ENCODE peak calls at places on chromosomes 16 and 17, in six cellular contexts. One of them, this sample, is unnamed.

GRCh38 chr17:42456223-42457106 is 2.2 kb upstream of the ATP6V0A1 start:
- DNase-seq in WTC11: no peak
- DNase-seq in GM12878: peak; percentile 57
- DNase-seq in K562: peak; percentile 62
- DNase-seq in HCT116: no peak
- DNase-seq in HepG2: no peak
- DNase-seq in this sample: no peak

GRCh38 chr16:4455951-4456350 is 18.5 kb downstream of the NMRAL1 start:
- DNase-seq in WTC11: no peak
- DNase-seq in GM12878: no peak
- DNase-seq in K562: no peak
- DNase-seq in HCT116: no peak
- DNase-seq in HepG2: no peak
- DNase-seq in this sample: no peak

GRCh38 chr16:84314814-84315213 is 20.1 kb downstream of the WFDC1 start:
- DNase-seq in WTC11: no peak
- DNase-seq in GM12878: no peak
- DNase-seq in K562: no peak
- DNase-seq in HCT116: no peak
- DNase-seq in HepG2: no peak
- DNase-seq in this sample: no peak

GRCh38 chr17:82116246-82116645 is 18.2 kb upstream of the FASN start:
- DNase-seq in WTC11: no peak
- DNase-seq in GM12878: no peak
- DNase-seq in K562: peak; percentile 46
- DNase-seq in HCT116: no peak
- DNase-seq in HepG2: no peak
- DNase-seq in this sample: no peak

GRCh38 chr17:61635913-61636432 is 45.0 kb upstream of the NACA2 start:
- DNase-seq in WTC11: peak; percentile 49
- DNase-seq in GM12878: peak; percentile 35
- DNase-seq in K562: peak; percentile 15
- DNase-seq in HCT116: peak; percentile 65
- DNase-seq in HepG2: peak; percentile 62
- DNase-seq in this sample: peak; percentile 39

GRCh38 chr17:32323784-32324590 is 18.0 kb downstream of the C17orf75 start:
- DNase-seq in WTC11: no peak
- DNase-seq in GM12878: no peak
- DNase-seq in K562: no peak
- DNase-seq in HCT116: no peak
- DNase-seq in HepG2: no peak
- DNase-seq in this sample: no peak

GRCh38 chr17:57947369-57947768 is 7.8 kb downstream of the CUEDC1 start:
- DNase-seq in WTC11: no peak
- DNase-seq in GM12878: no peak
- DNase-seq in K562: no peak
- DNase-seq in HCT116: no peak
- DNase-seq in HepG2: no peak
- DNase-seq in this sample: no peak

GRCh38 chr17:68460715-68461114 is 3.4 kb upstream of the WIPI1 start:
- DNase-seq in WTC11: no peak
- DNase-seq in GM12878: no peak
- DNase-seq in K562: no peak
- DNase-seq in HCT116: no peak
- DNase-seq in HepG2: no peak
- DNase-seq in this sample: no peak

GRCh38 chr16:12801511-12802042 is 2.1 kb downstream of the CPPED1 start:
- DNase-seq in WTC11: no peak
- DNase-seq in GM12878: peak; percentile 73
- DNase-seq in K562: no peak
- DNase-seq in HCT116: no peak
- DNase-seq in HepG2: peak; percentile 68
- DNase-seq in this sample: no peak

GRCh38 chr16:57574646-57575467 is 32.4 kb downstream of the ADGRG5 start:
- DNase-seq in WTC11: no peak
- DNase-seq in GM12878: no peak
- DNase-seq in K562: no peak
- DNase-seq in HCT116: no peak
- DNase-seq in HepG2: no peak
- DNase-seq in this sample: no peak

GRCh38 chr17:33381201-33381600 is 88.1 kb upstream of the ASIC2 start:
- DNase-seq in WTC11: peak; percentile 33
- DNase-seq in GM12878: no peak
- DNase-seq in K562: no peak
- DNase-seq in HCT116: no peak
- DNase-seq in HepG2: no peak
- DNase-seq in this sample: no peak

GRCh38 chr17:13038931-13039665 is 21.3 kb upstream of the ELAC2 start:
- DNase-seq in WTC11: no peak
- DNase-seq in GM12878: no peak
- DNase-seq in K562: no peak
- DNase-seq in HCT116: no peak
- DNase-seq in HepG2: no peak
- DNase-seq in this sample: no peak

GRCh38 chr16:74603848-74604247 is 3.1 kb downstream of the GLG1 start:
- DNase-seq in WTC11: no peak
- DNase-seq in GM12878: no peak
- DNase-seq in K562: no peak
- DNase-seq in HCT116: no peak
- DNase-seq in HepG2: peak; percentile 33
- DNase-seq in this sample: no peak

GRCh38 chr16:58155839-58156238 is 26.7 kb upstream of the CFAP20 start:
- DNase-seq in WTC11: no peak
- DNase-seq in GM12878: no peak
- DNase-seq in K562: no peak
- DNase-seq in HCT116: no peak
- DNase-seq in HepG2: no peak
- DNase-seq in this sample: no peak

GRCh38 chr17:79362086-79362995 is 248.5 kb downstream of the RBFOX3 start:
- DNase-seq in WTC11: no peak
- DNase-seq in GM12878: no peak
- DNase-seq in K562: no peak
- DNase-seq in HCT116: no peak
- DNase-seq in HepG2: no peak
- DNase-seq in this sample: no peak

GRCh38 chr16:15575293-15576049 is 67.5 kb downstream of the MARF1 start:
- DNase-seq in WTC11: no peak
- DNase-seq in GM12878: no peak
- DNase-seq in K562: peak; percentile 64
- DNase-seq in HCT116: no peak
- DNase-seq in HepG2: peak; percentile 90
- DNase-seq in this sample: no peak

GRCh38 chr16:83717814-83718213 is 90.0 kb upstream of the HSBP1 start:
- DNase-seq in WTC11: no peak
- DNase-seq in GM12878: no peak
- DNase-seq in K562: no peak
- DNase-seq in HCT116: no peak
- DNase-seq in HepG2: no peak
- DNase-seq in this sample: no peak

GRCh38 chr16:11309895-11310633 is 28.9 kb upstream of the PRM1 start:
- DNase-seq in WTC11: no peak
- DNase-seq in GM12878: peak; percentile 77
- DNase-seq in K562: no peak
- DNase-seq in HCT116: no peak
- DNase-seq in HepG2: peak; percentile 86
- DNase-seq in this sample: no peak

GRCh38 chr16:11307639-11308492 is 26.7 kb upstream of the PRM1 start:
- DNase-seq in WTC11: no peak
- DNase-seq in GM12878: no peak
- DNase-seq in K562: no peak
- DNase-seq in HCT116: no peak
- DNase-seq in HepG2: no peak
- DNase-seq in this sample: no peak

GRCh38 chr16:11306381-11306780 is 25.3 kb upstream of the PRM1 start:
- DNase-seq in WTC11: no peak
- DNase-seq in GM12878: no peak
- DNase-seq in K562: no peak
- DNase-seq in HCT116: no peak
- DNase-seq in HepG2: no peak
- DNase-seq in this sample: no peak

GRCh38 chr16:11308493-11309283 is 27.6 kb upstream of the PRM1 start:
- DNase-seq in WTC11: peak; percentile 41
- DNase-seq in GM12878: peak; percentile 81
- DNase-seq in K562: peak; percentile 41
- DNase-seq in HCT116: no peak
- DNase-seq in HepG2: peak; percentile 87
- DNase-seq in this sample: no peak

GRCh38 chr16:11306997-11307638 is 26.0 kb upstream of the PRM1 start:
- DNase-seq in WTC11: no peak
- DNase-seq in GM12878: no peak
- DNase-seq in K562: no peak
- DNase-seq in HCT116: no peak
- DNase-seq in HepG2: peak; percentile 98
- DNase-seq in this sample: no peak
- TF ChIP-seq SP1 in WTC11: no peak
- TF ChIP-seq SP1 in GM12878: no peak
- TF ChIP-seq SP1 in K562: no peak
- TF ChIP-seq SP1 in HCT116: no peak
- TF ChIP-seq SP1 in HepG2: no peak
- TF ChIP-seq SP1 in this sample: no peak

DNA sequence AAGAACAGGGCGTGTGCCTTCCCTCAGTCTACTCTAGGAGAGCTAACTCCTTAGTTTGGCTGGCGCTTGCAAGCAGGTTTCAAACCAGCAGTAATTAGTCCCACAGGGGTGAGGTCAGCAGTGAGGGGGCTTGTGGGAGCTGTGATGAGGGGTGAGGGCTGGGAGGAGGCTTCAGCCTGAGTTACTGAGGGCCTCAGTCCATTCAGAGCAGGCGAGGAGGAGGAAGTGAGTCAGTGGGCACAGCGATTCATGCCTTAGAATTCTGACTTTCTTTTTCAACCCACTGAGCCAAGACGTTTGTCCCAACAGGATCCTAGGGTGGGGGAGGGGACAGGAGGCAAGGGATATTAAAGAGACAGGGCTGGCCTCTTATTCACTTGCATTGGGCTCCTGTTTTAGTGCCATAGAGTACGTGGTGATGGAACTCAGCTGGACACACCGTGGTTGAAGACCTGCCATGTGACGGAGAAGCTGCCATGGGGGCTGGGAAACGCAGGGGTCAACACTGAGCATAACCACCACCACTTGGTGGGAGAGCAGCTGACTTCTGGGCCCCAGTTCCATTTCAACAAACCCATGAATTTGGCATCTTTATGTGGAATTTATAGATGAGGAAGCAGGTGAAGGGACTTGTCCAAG is 8.3 kb upstream of the ITGA3 start:
- DNase-seq in WTC11: no peak
- DNase-seq in GM12878: no peak
- DNase-seq in K562: no peak
- DNase-seq in HCT116: no peak
- DNase-seq in HepG2: no peak
- DNase-seq in this sample: no peak
- TF ChIP-seq SP1 in WTC11: no peak
- TF ChIP-seq SP1 in GM12878: no peak
- TF ChIP-seq SP1 in K562: no peak
- TF ChIP-seq SP1 in HCT116: no peak
- TF ChIP-seq SP1 in HepG2: no peak
- TF ChIP-seq SP1 in this sample: no peak

DNA sequence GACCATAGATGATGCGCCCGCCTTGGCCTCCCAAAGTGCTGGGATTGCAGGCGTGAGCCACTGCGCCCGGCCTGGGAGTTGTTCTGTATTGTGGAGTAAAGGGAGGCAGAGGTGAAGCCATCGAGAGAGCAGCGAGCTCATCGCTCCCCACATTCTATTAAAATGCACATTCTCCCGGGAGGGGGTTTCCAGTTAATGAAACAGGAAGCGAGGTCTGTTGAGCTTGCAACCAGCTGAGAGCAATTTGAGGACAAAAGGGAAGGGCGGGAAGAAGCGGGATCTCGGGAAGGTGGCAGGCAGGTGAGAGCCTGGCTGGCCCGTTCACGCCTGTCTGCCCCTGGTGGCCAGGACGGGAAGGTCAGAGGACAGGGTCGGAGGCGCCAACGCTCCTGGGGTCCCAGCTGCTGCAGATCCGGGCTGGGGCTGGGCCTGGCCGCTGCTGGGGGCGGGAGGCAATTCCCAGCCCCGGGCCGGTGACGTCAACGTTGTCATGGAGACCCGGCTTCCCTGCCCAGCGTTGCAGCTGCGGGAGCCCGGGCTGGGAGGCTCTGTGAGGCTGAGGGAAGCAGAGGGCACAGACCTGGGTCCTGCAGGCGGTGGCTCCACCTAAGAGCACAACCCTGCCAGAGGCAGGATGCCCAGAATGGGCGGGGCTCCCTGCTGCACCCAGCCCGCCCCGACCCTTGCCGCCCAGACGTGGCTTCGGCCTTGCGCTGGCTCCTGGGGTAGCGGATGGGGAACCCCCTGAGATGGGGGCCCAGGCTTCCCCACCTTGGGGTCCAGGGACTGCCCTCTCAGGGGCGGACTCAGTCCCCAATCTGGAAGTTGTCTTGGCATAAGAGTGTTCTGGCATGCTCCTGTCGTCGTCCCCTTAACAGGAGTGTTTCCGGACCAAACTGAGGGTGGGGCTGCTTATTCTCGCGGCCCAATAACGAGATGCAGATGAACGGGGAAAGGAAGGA is 48.7 kb upstream of the PLCG2 start:
- DNase-seq in WTC11: peak; percentile 99
- DNase-seq in GM12878: no peak
- DNase-seq in K562: peak; percentile 81
- DNase-seq in HCT116: peak; percentile 75
- DNase-seq in HepG2: peak; percentile 70
- DNase-seq in this sample: peak; percentile 84
- TF ChIP-seq SP1 in WTC11: peak; percentile 88
- TF ChIP-seq SP1 in GM12878: no peak
- TF ChIP-seq SP1 in K562: no peak
- TF ChIP-seq SP1 in HCT116: no peak
- TF ChIP-seq SP1 in HepG2: peak; percentile 30
- TF ChIP-seq SP1 in this sample: no peak

DNA sequence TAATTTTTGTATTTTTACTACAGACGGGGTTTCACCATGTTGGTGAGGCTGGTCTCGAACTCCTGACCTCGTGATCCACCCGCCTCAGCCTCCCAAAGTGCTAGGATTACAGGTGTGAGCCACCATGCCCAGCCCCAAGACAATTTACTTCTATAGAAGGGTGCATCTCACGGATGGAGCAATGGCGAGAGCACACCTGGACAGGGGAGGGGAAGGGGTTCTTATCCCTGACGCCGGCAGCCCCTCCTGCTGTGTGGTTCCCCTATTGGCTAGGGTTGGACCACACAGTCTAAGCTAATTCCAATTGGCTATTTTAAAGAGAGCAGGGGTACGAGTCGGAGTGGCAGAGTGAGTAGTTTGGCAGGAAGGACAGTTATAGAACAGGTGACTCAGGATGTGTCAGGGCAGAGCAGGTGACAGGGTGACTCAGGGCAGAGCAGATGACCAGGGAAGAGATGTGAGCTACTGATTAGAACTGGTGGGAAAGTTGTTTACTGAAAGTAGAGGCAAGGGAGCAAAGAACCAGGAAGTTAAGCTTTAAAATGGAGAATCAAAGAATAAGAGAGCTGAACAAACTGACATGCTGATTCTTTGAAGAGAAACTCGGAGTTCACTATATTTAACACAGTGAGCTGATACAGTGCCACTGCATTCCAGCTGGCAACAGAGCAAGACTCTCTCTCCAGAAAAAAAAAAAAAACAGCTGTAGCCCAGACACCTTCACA is 12.6 kb upstream of the UBE2I start:
- DNase-seq in WTC11: no peak
- DNase-seq in GM12878: no peak
- DNase-seq in K562: no peak
- DNase-seq in HCT116: peak; percentile 92
- DNase-seq in HepG2: peak; percentile 87
- DNase-seq in this sample: no peak
- TF ChIP-seq SP1 in WTC11: no peak
- TF ChIP-seq SP1 in GM12878: no peak
- TF ChIP-seq SP1 in K562: no peak
- TF ChIP-seq SP1 in HCT116: no peak
- TF ChIP-seq SP1 in HepG2: no peak
- TF ChIP-seq SP1 in this sample: no peak

GRCh38 chr16:87278191-87279093 is 38.8 kb downstream of the C16orf95 start:
- DNase-seq in WTC11: peak; percentile 90
- DNase-seq in GM12878: no peak
- DNase-seq in K562: peak; percentile 78
- DNase-seq in HCT116: peak; percentile 52
- DNase-seq in HepG2: peak; percentile 62
- DNase-seq in this sample: peak; percentile 88
- TF ChIP-seq SP1 in WTC11: no peak
- TF ChIP-seq SP1 in GM12878: no peak
- TF ChIP-seq SP1 in K562: no peak
- TF ChIP-seq SP1 in HCT116: no peak
- TF ChIP-seq SP1 in HepG2: no peak
- TF ChIP-seq SP1 in this sample: no peak